ENCODE peak calls at places on chromosome 20, in nine cellular contexts. L, Q, H, A, J, U, P, N and D are unnamed samples.

GRCh38 chr20:38447251-38447661 is 12.1 kb upstream of the SNHG17 start:
- DNase-seq in H (no peak), U (no peak), J (no peak), Q (no peak), L (no peak), N (no peak), P (peak), A (no peak), D (no peak)

GRCh38 chr20:4217349-4217761 is 202.0 kb upstream of the RNF24 start:
- DNase-seq in Q (no peak), J (no peak), N (no peak), L (no peak), H (no peak), P (no peak), U (no peak), A (no peak), D (no peak)

GRCh38 chr20:23670361-23670760 is 18.5 kb downstream of the CST4 start:
- DNase-seq in J (no peak), H (no peak), P (no peak), L (no peak), Q (no peak), A (no peak), U (no peak), N (no peak), D (no peak)

GRCh38 chr20:19095762-19096161 is 116.7 kb upstream of the SLC24A3 start:
- DNase-seq in N (no peak), L (no peak), A (no peak), J (no peak), H (no peak), Q (no peak), U (no peak), P (no peak), D (no peak)

GRCh38 chr20:25444556-25444955 is 37.1 kb downstream of the GINS1 start:
- DNase-seq in H (no peak), L (no peak), U (no peak), P (no peak), J (no peak), A (no peak), N (no peak), Q (no peak), D (no peak)

GRCh38 chr20:9912858-9913434 is 74.1 kb upstream of the PAK5 start:
- DNase-seq in Q (no peak), A (peak), N (peak), P (no peak), H (no peak), L (no peak), J (no peak), U (peak), D (no peak)

GRCh38 chr20:38187512-38187911 is 22.4 kb upstream of the TGM2 start:
- DNase-seq in P (no peak), N (peak), L (no peak), U (no peak), A (peak), H (no peak), Q (peak), J (no peak), D (no peak)

GRCh38 chr20:38460040-38460623 is 12.5 kb upstream of the RALGAPB start:
- DNase-seq in A (peak), L (no peak), Q (no peak), U (peak), P (no peak), J (no peak), H (no peak), N (peak), D (peak)

GRCh38 chr20:14997791-14998190 is 660.4 kb upstream of the FLRT3 start:
- DNase-seq in Q (no peak), A (peak), U (no peak), P (no peak), H (no peak), L (no peak), J (no peak), N (no peak), D (peak)

GRCh38 chr20:38144608-38145093 is 20.4 kb downstream of the TGM2 start:
- DNase-seq in J (no peak), U (no peak), L (no peak), A (no peak), Q (no peak), H (peak), N (no peak), P (no peak), D (no peak)

GRCh38 chr20:7387638-7388193 is 552.5 kb downstream of the HAO1 start:
- DNase-seq in A (no peak), N (no peak), P (no peak), H (no peak), U (no peak), L (no peak), Q (no peak), J (no peak), D (no peak)

GRCh38 chr20:5714261-5715041 is 35.8 kb upstream of the SHLD1 start:
- DNase-seq in J (no peak), P (peak), L (no peak), N (peak), H (no peak), Q (no peak), U (no peak), A (no peak), D (peak)

GRCh38 chr20:24991897-24992419 is 593 bp downstream of the APMAP start:
- DNase-seq in J (no peak), N (no peak), Q (peak), P (no peak), A (peak), H (no peak), U (no peak), L (no peak), D (no peak)

GRCh38 chr20:10671221-10671849 is 2.5 kb downstream of the JAG1 start:
- DNase-seq in U (peak), H (peak), J (peak), A (peak), Q (peak), L (peak), P (no peak), N (peak), D (peak)

GRCh38 chr20:53133134-53133533 is 161.0 kb downstream of the TSHZ2 start:
- DNase-seq in P (no peak), J (no peak), A (no peak), H (no peak), Q (no peak), N (no peak), U (no peak), L (no peak), D (no peak)

GRCh38 chr20:23121766-23122095 is 35.6 kb upstream of the CD93 start:
- DNase-seq in J (no peak), H (no peak), U (no peak), P (no peak), N (no peak), L (no peak), A (no peak), Q (peak), D (no peak)

GRCh38 chr20:63737690-63737939 is 1.2 kb downstream of the LIME1 start:
- DNase-seq in H (peak), U (no peak), A (no peak), P (no peak), L (no peak), J (no peak), Q (no peak), N (no peak), D (no peak)

GRCh38 chr20:63739129-63740069 is at the start of gene SLC2A4RG:
- DNase-seq in N (peak), J (peak), P (peak), A (peak), U (peak), L (no peak), H (peak), Q (peak), D (no peak)

GRCh38 chr20:63740070-63740500 is 509 bp downstream of the SLC2A4RG start:
- DNase-seq in J (peak), A (peak), H (peak), U (no peak), L (no peak), P (peak), N (peak), Q (peak), D (no peak)

GRCh38 chr20:63737940-63738686 is 1.5 kb upstream of the SLC2A4RG start:
- DNase-seq in P (peak), L (no peak), N (no peak), Q (peak), U (peak), H (no peak), A (no peak), J (peak), D (no peak)

GRCh38 chr20:63738687-63739128 is 868 bp upstream of the SLC2A4RG start:
- DNase-seq in A (peak), P (peak), J (peak), H (peak), Q (peak), L (no peak), N (no peak), U (peak), D (no peak)
- H3K27ac ChIP-seq in A (no peak), P (peak), J (peak), H (peak), Q (peak), L (peak), N (no peak), U (peak), D (no peak)

GRCh38 chr20:64212750-64213149 is 42.8 kb upstream of the PCMTD2 start:
- DNase-seq in P (no peak), Q (no peak), J (no peak), A (peak), H (peak), U (peak), L (no peak), N (peak), D (no peak)
- H3K27ac ChIP-seq in P (no peak), Q (no peak), J (no peak), A (no peak), H (peak), U (peak), L (peak), N (peak), D (no peak)

GRCh38 chr20:49850463-49851233 is 38.0 kb downstream of the SLC9A8 start:
- DNase-seq in J (no peak), N (no peak), L (no peak), A (no peak), H (no peak), Q (no peak), P (no peak), U (no peak), D (no peak)

GRCh38 chr20:49853640-49854039 is 41.0 kb downstream of the SLC9A8 start:
- DNase-seq in L (no peak), U (no peak), A (peak), J (peak), N (peak), P (no peak), H (no peak), Q (no peak), D (no peak)

GRCh38 chr20:49852522-49853055 is 40.0 kb downstream of the SLC9A8 start:
- DNase-seq in N (no peak), L (no peak), Q (no peak), J (no peak), A (no peak), U (no peak), H (no peak), P (no peak), D (no peak)

GRCh38 chr20:49851991-49852390 is 39.4 kb downstream of the SLC9A8 start:
- DNase-seq in P (no peak), H (no peak), U (no peak), L (no peak), Q (no peak), J (peak), N (no peak), A (peak), D (no peak)

GRCh38 chr20:49851234-49851755 is 38.7 kb downstream of the SLC9A8 start:
- DNase-seq in L (no peak), J (peak), A (no peak), Q (no peak), P (no peak), N (no peak), H (no peak), U (no peak), D (no peak)
- H3K27ac ChIP-seq in L (peak), J (peak), A (no peak), Q (peak), P (no peak), N (no peak), H (peak), U (no peak), D (peak)

GRCh38 chr20:57747889-57748456 is 38.2 kb upstream of the PMEPA1 start:
- DNase-seq in U (no peak), L (no peak), Q (no peak), N (no peak), A (no peak), J (peak), P (no peak), H (no peak), D (no peak)
- H3K27ac ChIP-seq in U (peak), L (peak), Q (peak), N (no peak), A (no peak), J (peak), P (no peak), H (peak), D (no peak)

DNA sequence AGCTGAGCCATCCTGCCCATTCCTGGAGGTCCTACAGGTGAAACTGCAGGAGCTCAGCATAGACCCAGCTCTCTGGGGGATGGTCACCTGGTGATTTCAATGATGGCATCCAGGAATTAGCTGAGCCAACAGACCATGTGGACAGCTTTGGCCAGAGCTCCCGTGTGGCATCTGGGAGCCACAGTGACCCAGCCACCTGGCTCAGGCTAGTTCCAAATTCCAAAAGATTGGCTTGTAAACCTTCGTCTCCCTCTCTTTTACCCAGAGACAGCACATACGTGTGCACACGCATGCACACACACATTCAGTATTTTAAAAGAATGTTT is 44.0 kb downstream of the SIRPA start:
- DNase-seq in P (no peak), A (no peak), H (no peak), Q (peak), N (no peak), J (no peak), U (no peak), L (no peak), D (no peak)
- H3K27ac ChIP-seq in P (no peak), A (no peak), H (no peak), Q (no peak), N (no peak), J (no peak), U (no peak), L (no peak), D (no peak)

GRCh38 chr20:16606468-16606867 is 33.2 kb upstream of the KIF16B start:
- DNase-seq in A (peak), H (no peak), U (no peak), Q (no peak), N (no peak), P (no peak), J (no peak), L (no peak), D (no peak)
- H3K27ac ChIP-seq in A (no peak), H (no peak), U (no peak), Q (no peak), N (no peak), P (no peak), J (no peak), L (no peak), D (no peak)

GRCh38 chr20:51416532-51417244 is 125.8 kb downstream of the NFATC2 start:
- DNase-seq in U (no peak), H (peak), J (no peak), Q (no peak), A (no peak), N (no peak), P (no peak), L (no peak), D (no peak)

GRCh38 chr20:51411867-51412266 is 130.7 kb downstream of the NFATC2 start:
- DNase-seq in A (no peak), P (no peak), H (no peak), Q (no peak), U (no peak), J (no peak), N (no peak), L (no peak), D (no peak)

GRCh38 chr20:51412991-51413471 is 129.5 kb downstream of the NFATC2 start:
- DNase-seq in L (no peak), A (peak), N (no peak), U (no peak), Q (no peak), J (peak), H (peak), P (no peak), D (no peak)

GRCh38 chr20:51412333-51412761 is 130.2 kb downstream of the NFATC2 start:
- DNase-seq in J (peak), Q (no peak), U (no peak), A (peak), L (no peak), H (peak), N (peak), P (no peak), D (no peak)

DNA sequence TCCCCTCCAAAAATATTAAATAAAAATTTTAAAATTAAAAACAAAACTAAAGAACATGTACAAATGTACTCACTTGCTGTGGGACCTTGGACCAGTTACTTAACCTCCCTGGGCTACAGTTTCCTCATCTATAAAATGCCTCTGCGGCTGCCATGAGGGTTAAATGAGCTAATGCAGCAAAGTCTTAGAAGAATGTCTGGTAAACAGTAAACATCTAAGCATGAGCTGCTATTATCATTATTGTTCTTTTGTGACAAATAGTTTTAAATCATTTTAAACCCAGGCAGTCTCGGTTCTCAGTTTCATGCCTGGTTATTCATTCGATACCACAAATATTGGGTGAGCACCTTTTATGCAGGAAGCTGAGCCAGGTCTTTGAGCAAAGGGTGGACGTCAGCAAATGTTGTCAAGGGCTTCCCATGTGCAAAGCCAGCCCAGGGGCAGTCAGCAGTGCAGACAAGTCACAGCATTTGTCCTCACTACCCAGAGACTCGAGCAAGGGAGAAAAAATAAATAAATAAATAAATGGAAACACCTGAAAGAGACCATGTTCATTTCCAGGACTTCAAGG is 128.7 kb downstream of the NFATC2 start:
- DNase-seq in P (no peak), J (no peak), Q (no peak), N (no peak), A (no peak), U (no peak), L (no peak), H (no peak), D (no peak)
- H3K27ac ChIP-seq in P (no peak), J (no peak), Q (no peak), N (no peak), A (no peak), U (no peak), L (peak), H (no peak), D (no peak)

DNA sequence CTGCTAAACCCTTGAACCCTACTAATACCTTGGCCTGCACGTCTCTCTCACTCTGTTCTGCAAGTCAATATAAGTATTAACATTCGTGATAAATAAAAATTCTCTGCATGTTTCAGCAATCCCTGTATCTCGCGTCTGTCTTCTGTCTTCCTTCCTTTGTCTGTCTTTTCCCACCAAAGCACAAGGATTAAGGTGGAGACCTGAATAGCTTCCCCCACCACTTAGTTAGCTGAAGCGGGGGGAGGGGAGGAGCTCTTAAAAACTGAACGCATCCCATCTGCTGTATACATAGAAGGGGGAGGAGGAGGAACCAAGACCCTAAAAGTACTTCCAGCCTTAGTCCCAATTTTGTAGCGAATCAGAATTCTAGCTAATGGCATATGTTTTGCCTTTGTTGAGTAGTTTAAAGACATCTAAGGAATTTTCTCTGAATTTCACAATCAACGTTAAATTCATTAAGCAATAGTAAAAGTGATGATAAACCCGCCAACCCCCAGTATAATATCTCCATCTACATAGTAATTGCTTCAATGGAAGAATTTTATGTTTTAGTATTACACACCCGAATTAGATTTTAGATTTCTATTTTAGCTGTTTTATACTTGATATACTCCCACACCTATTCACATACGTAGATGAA is 47.9 kb downstream of the GNAS start:
- DNase-seq in Q (no peak), H (no peak), A (peak), P (no peak), L (no peak), U (no peak), J (no peak), N (no peak), D (no peak)
- H3K27ac ChIP-seq in Q (no peak), H (no peak), A (peak), P (no peak), L (no peak), U (no peak), J (no peak), N (no peak), D (no peak)

GRCh38 chr20:31595380-31595653 is 9.8 kb upstream of the ID1 start:
- DNase-seq in A (no peak), J (no peak), P (no peak), Q (no peak), L (no peak), H (no peak), U (no peak), N (no peak), D (no peak)
- H3K27ac ChIP-seq in A (peak), J (peak), P (peak), Q (peak), L (peak), H (peak), U (no peak), N (peak), D (peak)